ENCODE peak calls at places on chromosomes 5 and 9, in four cellular contexts. X, W, C and Z are unnamed samples.

GRCh38 chr5:50663636-50664035 is 2.8 kb upstream of the PARP8 start:
- DNase-seq in X (no peak), W (no peak), C (no peak), Z (no peak)

GRCh38 chr5:52725065-52725746 is 62.5 kb upstream of the ITGA1 start:
- DNase-seq in X (no peak), W (no peak), C (peak; percentile 20), Z (no peak)

GRCh38 chr9:136228107-136228875 is 17.3 kb downstream of the QSOX2 start:
- DNase-seq in X (no peak), W (no peak), C (peak; percentile 13), Z (no peak)

GRCh38 chr5:137718611-137719010 is 17.3 kb downstream of the KLHL3 start:
- DNase-seq in X (no peak), W (no peak), C (no peak), Z (no peak)

GRCh38 chr9:129932303-129933151 is 97.3 kb downstream of the USP20 start:
- DNase-seq in X (no peak), W (no peak), C (no peak), Z (peak; percentile 47)

GRCh38 chr5:158121678-158122077 is 262.7 kb upstream of the CLINT1 start:
- DNase-seq in X (no peak), W (no peak), C (no peak), Z (no peak)

GRCh38 chr5:36662291-36662851 is 56.0 kb downstream of the SLC1A3 start:
- DNase-seq in X (no peak), W (no peak), C (no peak), Z (no peak)

GRCh38 chr9:98707158-98708102 is 1.3 kb downstream of the GABBR2 start:
- DNase-seq in X (peak; percentile 73), W (peak; percentile 51), C (peak; percentile 17), Z (no peak)

GRCh38 chr9:18396102-18396728 is 77.7 kb upstream of the ADAMTSL1 start:
- DNase-seq in X (no peak), W (peak; percentile 4), C (peak; percentile 1), Z (no peak)

GRCh38 chr9:87554177-87554940 is 56.7 kb downstream of the DAPK1 start:
- DNase-seq in X (no peak), W (no peak), C (no peak), Z (no peak)

GRCh38 chr9:108444400-108445358 is 411.1 kb downstream of the ACTL7B start:
- DNase-seq in X (no peak), W (no peak), C (peak; percentile 72), Z (no peak)

GRCh38 chr5:137825165-137825564 is 42.5 kb upstream of the MYOT start:
- DNase-seq in X (no peak), W (no peak), C (no peak), Z (no peak)

GRCh38 chr5:31638286-31638685 is 645 bp upstream of the PDZD2 start:
- DNase-seq in X (no peak), W (no peak), C (no peak), Z (no peak)

GRCh38 chr5:180591249-180591887 is at the start of gene SCGB3A1:
- DNase-seq in X (no peak), W (no peak), C (no peak), Z (no peak)

GRCh38 chr9:88451160-88451559 is 62.9 kb downstream of the SPIN1 start:
- DNase-seq in X (no peak), W (no peak), C (no peak), Z (no peak)

GRCh38 chr5:149666212-149666852 is 63.8 kb upstream of the PPARGC1B start:
- DNase-seq in X (no peak), W (peak; percentile 53), C (no peak), Z (no peak)

GRCh38 chr9:86410281-86410680 is 56.1 kb upstream of the TUT7 start:
- DNase-seq in X (peak; percentile 38), W (no peak), C (no peak), Z (no peak)

GRCh38 chr9:34986541-34987047 is 3.0 kb upstream of the DNAJB5 start:
- DNase-seq in X (no peak), W (no peak), C (no peak), Z (no peak)

GRCh38 chr5:165209101-165209727 is 1703.8 kb downstream of the MAT2B start:
- DNase-seq in X (no peak), W (no peak), C (peak; percentile 3), Z (no peak)

GRCh38 chr9:124605258-124605657 is 98.1 kb upstream of the NR5A1 start:
- DNase-seq in X (no peak), W (no peak), C (no peak), Z (no peak)

GRCh38 chr9:18297532-18297872 is 176.5 kb upstream of the ADAMTSL1 start:
- DNase-seq in X (peak; percentile 34), W (no peak), C (peak; percentile 4), Z (no peak)

GRCh38 chr9:117462926-117463325 is 48.1 kb upstream of the ASTN2 start:
- DNase-seq in X (no peak), W (no peak), C (no peak), Z (no peak)

GRCh38 chr9:105672711-105673234 is 10.5 kb downstream of the TAL2 start:
- DNase-seq in X (no peak), W (no peak), C (no peak), Z (no peak)

GRCh38 chr9:86943223-86943870 is 4.0 kb downstream of the GAS1 start:
- DNase-seq in X (no peak), W (no peak), C (peak; percentile 33), Z (no peak)

GRCh38 chr9:19151425-19152159 is 24.3 kb upstream of the PLIN2 start:
- DNase-seq in X (no peak), W (no peak), C (peak; percentile 99), Z (no peak)

GRCh38 chr9:136482046-136482792 is 621 bp downstream of the SEC16A start:
- DNase-seq in X (no peak), W (no peak), C (no peak), Z (no peak)

GRCh38 chr5:36944607-36945225 is 68.1 kb downstream of the NIPBL start:
- DNase-seq in X (no peak), W (peak; percentile 18), C (peak; percentile 49), Z (no peak)

GRCh38 chr9:126676102-126676684 is 62.5 kb downstream of the LMX1B start:
- DNase-seq in X (no peak), W (no peak), C (no peak), Z (no peak)

GRCh38 chr9:76654051-76654461 is 110.2 kb upstream of the PCA3 start:
- DNase-seq in X (no peak), W (no peak), C (no peak), Z (no peak)

GRCh38 chr5:113296681-113297080 is 138.1 kb downstream of the TSSK1B start:
- DNase-seq in X (no peak), W (no peak), C (no peak), Z (no peak)

GRCh38 chr9:119283118-119283794 is 86.0 kb downstream of the BRINP1 start:
- DNase-seq in X (peak; percentile 59), W (no peak), C (no peak), Z (no peak)

GRCh38 chr5:107486489-107486888 is 184.2 kb downstream of the EFNA5 start:
- DNase-seq in X (no peak), W (no peak), C (no peak), Z (peak; percentile 48)

GRCh38 chr9:73179594-73179993 is 27.9 kb downstream of the ANXA1 start:
- DNase-seq in X (no peak), W (no peak), C (no peak), Z (no peak)

GRCh38 chr5:171667341-171668096 is 118.1 kb upstream of the SMIM23 start:
- DNase-seq in X (peak; percentile 56), W (no peak), C (no peak), Z (no peak)

GRCh38 chr9:87337335-87338074 is 160.2 kb upstream of the DAPK1 start:
- DNase-seq in X (peak; percentile 51), W (no peak), C (no peak), Z (no peak)

GRCh38 chr5:57410374-57411320 is 72.0 kb downstream of the ACTBL2 start:
- DNase-seq in X (no peak), W (no peak), C (no peak), Z (no peak)

GRCh38 chr5:74916831-74917710 is 50.9 kb upstream of the FAM169A start:
- DNase-seq in X (no peak), W (no peak), C (peak; percentile 99), Z (no peak)
- TF ChIP-seq CEBPB in X (no peak), W (no peak), C (peak; percentile 34), Z (no peak)

GRCh38 chr5:161966544-161966943 is 101.0 kb upstream of the GABRG2 start:
- DNase-seq in X (no peak), W (no peak), C (peak; percentile 3), Z (no peak)
- TF ChIP-seq USF2 in X (no peak), W (no peak), C (no peak), Z (no peak)

DNA sequence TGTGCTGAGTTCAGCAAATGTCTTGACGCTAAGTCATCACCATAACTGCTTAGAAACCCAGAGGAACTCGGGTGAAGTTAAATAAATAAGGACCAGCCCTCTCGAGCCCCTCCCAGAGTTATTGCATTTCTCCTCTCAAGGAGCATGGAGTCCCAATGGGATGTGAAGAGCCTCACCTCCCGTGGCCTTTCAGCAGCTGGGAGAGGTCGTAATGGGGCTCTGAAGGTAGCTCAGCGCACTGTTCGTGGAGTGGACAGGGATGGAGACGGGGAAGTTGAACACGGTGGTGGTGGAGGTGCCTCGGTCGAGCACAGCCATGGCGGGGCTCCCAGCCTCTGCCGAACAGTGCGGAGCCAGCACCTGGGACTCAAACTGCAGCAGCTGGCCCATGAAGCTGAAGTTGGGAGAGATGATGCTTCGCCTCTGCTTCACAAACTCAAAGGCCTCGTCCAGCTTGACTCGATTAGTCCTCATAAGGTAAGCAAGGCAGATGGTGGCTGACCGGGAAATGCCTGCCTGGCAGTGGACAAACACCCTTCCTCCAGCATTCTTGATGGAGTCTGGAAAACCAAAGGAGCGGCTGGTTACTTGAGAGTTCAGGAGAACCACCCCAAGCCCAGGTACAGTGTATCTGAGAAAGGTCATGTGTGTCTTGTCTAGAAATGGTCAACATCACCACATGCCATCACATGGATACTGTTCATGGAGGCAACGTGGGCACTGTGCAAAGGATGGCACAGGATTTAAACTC is 2.2 kb downstream of the DUSP1 start:
- DNase-seq in X (no peak), W (no peak), C (no peak), Z (no peak)
- TF ChIP-seq POLR2AphosphoS5 in X (peak; percentile 58), W (peak; percentile 14), C (peak; percentile 20), Z (no peak)

DNA sequence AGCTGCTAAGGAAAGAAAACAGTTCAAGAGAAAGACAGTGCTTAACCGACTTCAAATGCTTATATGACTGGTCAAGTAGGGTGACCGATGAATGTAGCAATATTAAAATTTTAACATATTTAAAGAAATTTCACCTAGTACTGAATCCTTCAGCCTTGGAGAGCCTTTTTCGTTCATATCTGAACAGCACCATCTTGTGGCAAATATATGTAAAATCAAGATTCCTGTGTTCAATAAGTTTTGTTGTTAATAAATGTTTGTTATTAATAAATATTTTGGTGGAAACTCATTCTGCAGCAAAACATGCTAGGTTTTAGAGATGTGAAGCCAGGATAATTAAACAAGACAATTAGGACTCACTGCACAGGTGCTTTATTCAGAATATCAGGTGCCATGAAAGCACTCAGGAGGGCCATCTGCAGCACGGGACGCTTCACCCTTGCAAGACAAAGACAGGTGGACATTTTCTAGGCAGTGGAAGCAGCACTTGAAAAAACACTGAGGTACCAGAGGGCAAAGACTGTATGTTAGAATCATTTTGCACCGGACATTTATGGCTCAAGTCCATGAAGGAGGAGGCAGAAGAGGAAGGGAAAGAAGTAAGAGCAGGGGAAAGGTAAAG is 15.6 kb downstream of the TICAM2 start:
- DNase-seq in X (no peak), W (peak; percentile 15), C (peak; percentile 4), Z (no peak)
- TF ChIP-seq CEBPB in X (no peak), W (no peak), C (no peak), Z (no peak)

GRCh38 chr9:92954078-92954861 is 6.9 kb downstream of the FGD3 start:
- DNase-seq in X (no peak), W (no peak), C (no peak), Z (peak; percentile 61)
- TF ChIP-seq USF2 in X (no peak), W (no peak), C (no peak), Z (no peak)